ENCODE peak calls at places on chromosome X, in seven cellular contexts. W is astrocyte of the cerebellum; E is pons; K is hippocampal formation; B is ovary; N is GDM1; V is stimulated activated naive CD4-positive, alpha-beta T cell. J is an unnamed sample.

GRCh38 chrX:47960400-47960799 is 43.4 kb downstream of the ZNF182 start:
- DNase-seq in W (no peak), E (no peak), K (no peak), B (no peak), N (no peak), V (no peak), J (no peak)

GRCh38 chrX:13699183-13699826 is 10.4 kb downstream of the RAB9A start:
- DNase-seq in W (no peak), E (no peak), K (no peak), B (no peak), N (no peak), V (no peak), J (peak)

GRCh38 chrX:9842541-9842940 is 56.3 kb downstream of the SHROOM2 start:
- DNase-seq in W (no peak), E (no peak), K (no peak), B (no peak), N (no peak), V (no peak), J (no peak)

GRCh38 chrX:129777218-129777768 is 2.5 kb upstream of the SASH3 start:
- DNase-seq in W (no peak), E (peak), K (no peak), B (no peak), N (peak), V (peak), J (peak)

GRCh38 chrX:149830192-149830873 is 48.6 kb downstream of the MAGEA9 start:
- DNase-seq in W (no peak), E (peak), K (no peak), B (peak), N (no peak), V (peak), J (no peak)

GRCh38 chrX:114583646-114584433 is at the start of gene HTR2C:
- DNase-seq in W (no peak), E (no peak), K (no peak), B (no peak), N (no peak), V (no peak), J (no peak)

GRCh38 chrX:26927419-26927818 is 535.7 kb downstream of the PPP4R3C start:
- DNase-seq in W (no peak), E (no peak), K (no peak), B (no peak), N (no peak), V (no peak), J (no peak)

GRCh38 chrX:1448793-1449580 is 3.7 kb downstream of the ASMTL start:
- DNase-seq in W (no peak), E (no peak), K (no peak), B (no peak), N (no peak), V (no peak), J (no peak)

GRCh38 chrX:22159071-22159470 is 113.6 kb upstream of the CBLL2 start:
- DNase-seq in W (no peak), E (no peak), K (no peak), B (no peak), N (no peak), V (no peak), J (no peak)

GRCh38 chrX:155632424-155633100 is 19.8 kb upstream of the TMLHE start:
- DNase-seq in W (no peak), E (no peak), K (no peak), B (no peak), N (no peak), V (no peak), J (no peak)

GRCh38 chrX:68743754-68744153 is 85.1 kb upstream of the EFNB1 start:
- DNase-seq in W (no peak), E (no peak), K (peak), B (no peak), N (no peak), V (no peak), J (no peak)

GRCh38 chrX:111168314-111168713 is 72.3 kb downstream of the PAK3 start:
- DNase-seq in W (peak), E (peak), K (peak), B (no peak), N (no peak), V (no peak), J (peak)

GRCh38 chrX:48580662-48581061 is 6.4 kb downstream of the RBM3 start:
- DNase-seq in W (no peak), E (no peak), K (no peak), B (no peak), N (no peak), V (no peak), J (no peak)

GRCh38 chrX:8044861-8045434 is 117.7 kb upstream of the PNPLA4 start:
- DNase-seq in W (no peak), E (no peak), K (no peak), B (no peak), N (no peak), V (no peak), J (no peak)

GRCh38 chrX:20435913-20436312 is 169.2 kb upstream of the RPS6KA3 start:
- DNase-seq in W (no peak), E (no peak), K (no peak), B (no peak), N (no peak), V (no peak), J (no peak)

GRCh38 chrX:77451041-77451440 is 3.9 kb downstream of the FGF16 start:
- DNase-seq in W (no peak), E (no peak), K (no peak), B (no peak), N (no peak), V (no peak), J (no peak)

GRCh38 chrX:79094075-79094832 is 50.2 kb upstream of the GPR174 start:
- DNase-seq in W (no peak), E (no peak), K (no peak), B (no peak), N (no peak), V (no peak), J (no peak)

GRCh38 chrX:13398073-13398823 is 78.4 kb upstream of the ATXN3L start:
- DNase-seq in W (peak), E (no peak), K (no peak), B (peak), N (no peak), V (no peak), J (peak)

GRCh38 chrX:152632445-152633097 is 5.1 kb upstream of the GABRQ start:
- DNase-seq in W (peak), E (peak), K (peak), B (no peak), N (no peak), V (no peak), J (peak)

GRCh38 chrX:26915064-26915463 is 548.1 kb downstream of the PPP4R3C start:
- DNase-seq in W (no peak), E (no peak), K (no peak), B (no peak), N (no peak), V (no peak), J (no peak)

GRCh38 chrX:81261576-81261975 is 59.7 kb downstream of the SH3BGRL start:
- DNase-seq in W (peak), E (no peak), K (no peak), B (no peak), N (no peak), V (no peak), J (no peak)

GRCh38 chrX:56505866-56506265 is 57.6 kb upstream of the UBQLN2 start:
- DNase-seq in W (no peak), E (no peak), K (no peak), B (no peak), N (no peak), V (no peak), J (no peak)

GRCh38 chrX:54030329-54030728 is 13.9 kb downstream of the PHF8 start:
- DNase-seq in W (no peak), E (no peak), K (no peak), B (no peak), N (no peak), V (no peak), J (no peak)

GRCh38 chrX:87572911-87573310 is 55.3 kb downstream of the KLHL4 start:
- DNase-seq in W (peak), E (no peak), K (no peak), B (no peak), N (no peak), V (no peak), J (no peak)

GRCh38 chrX:129642641-129643040 is 12.1 kb downstream of the APLN start:
- DNase-seq in W (no peak), E (peak), K (no peak), B (no peak), N (no peak), V (no peak), J (no peak)

GRCh38 chrX:150482537-150483217 is 85.7 kb upstream of the MTM1 start:
- DNase-seq in W (peak), E (peak), K (no peak), B (no peak), N (peak), V (no peak), J (no peak)

GRCh38 chrX:119605398-119605738 is 856 bp downstream of the NKRF start:
- DNase-seq in W (no peak), E (no peak), K (no peak), B (peak), N (no peak), V (no peak), J (peak)

GRCh38 chrX:43973249-43973672 is at the start of gene NDP:
- DNase-seq in W (no peak), E (peak), K (peak), B (no peak), N (no peak), V (no peak), J (no peak)

GRCh38 chrX:103442536-103442901 is 66.2 kb downstream of the BEX3 start:
- DNase-seq in W (peak), E (no peak), K (no peak), B (no peak), N (no peak), V (no peak), J (no peak)

GRCh38 chrX:28586891-28587635 is at the start of gene IL1RAPL1:
- DNase-seq in W (peak), E (peak), K (peak), B (no peak), N (no peak), V (no peak), J (no peak)

GRCh38 chrX:41002021-41002420 is 83.2 kb upstream of the USP9X start:
- DNase-seq in W (no peak), E (no peak), K (no peak), B (no peak), N (no peak), V (no peak), J (no peak)

GRCh38 chrX:37677765-37678164 is 7.8 kb upstream of the XK start:
- DNase-seq in W (no peak), E (no peak), K (no peak), B (no peak), N (no peak), V (no peak), J (no peak)

GRCh38 chrX:16633754-16634153 is 16.2 kb upstream of the S100G start:
- DNase-seq in W (no peak), E (no peak), K (no peak), B (no peak), N (no peak), V (no peak), J (no peak)

GRCh38 chrX:84724576-84724975 is 222.3 kb upstream of the HDX start:
- DNase-seq in W (no peak), E (no peak), K (no peak), B (no peak), N (no peak), V (no peak), J (no peak)

GRCh38 chrX:64394059-64394873 is 986 bp downstream of the MTMR8 start:
- DNase-seq in W (no peak), E (no peak), K (no peak), B (no peak), N (no peak), V (no peak), J (no peak)

GRCh38 chrX:108735680-108736508 is 469 bp downstream of the IRS4 start:
- DNase-seq in W (no peak), E (no peak), K (no peak), B (peak), N (no peak), V (no peak), J (no peak)

J was measured in Karpas-422.